ENCODE peak calls at places on chromosome 18, in seven cellular contexts. A, P, N, F, K, D and B are unnamed samples.

GRCh38 chr18:26721876-26722581 is 143.5 kb downstream of the AQP4 start:
- DNase-seq in N (no peak), F (no peak), A (no peak), K (no peak), D (no peak), P (no peak), B (peak)

GRCh38 chr18:77859634-77860033 is 610.0 kb downstream of the GALR1 start:
- DNase-seq in A (no peak), F (no peak), N (no peak), P (no peak), K (no peak), D (no peak), B (no peak)

GRCh38 chr18:55321268-55322175 is 266.5 kb downstream of the TCF4 start:
- DNase-seq in A (peak), N (peak), P (peak), K (no peak), D (peak), F (peak), B (peak)

GRCh38 chr18:78975282-78975681 is 4.3 kb upstream of the SALL3 start:
- DNase-seq in N (no peak), K (no peak), F (no peak), D (no peak), A (no peak), P (no peak), B (no peak)

GRCh38 chr18:10101293-10101701 is 187.5 kb downstream of the VAPA start:
- DNase-seq in D (no peak), P (peak), N (peak), A (peak), K (no peak), F (peak), B (no peak)

GRCh38 chr18:9405977-9406376 is 69.3 kb upstream of the RALBP1 start:
- DNase-seq in D (no peak), F (no peak), A (no peak), K (no peak), P (no peak), N (no peak), B (no peak)

GRCh38 chr18:54296017-54296416 is 26.7 kb downstream of the POLI start:
- DNase-seq in N (peak), K (no peak), A (no peak), F (no peak), P (peak), D (no peak), B (no peak)

GRCh38 chr18:27921904-27922541 is 254.9 kb downstream of the CDH2 start:
- DNase-seq in N (peak), P (peak), D (no peak), K (peak), F (no peak), A (peak), B (no peak)

GRCh38 chr18:23340661-23341060 is 112.4 kb upstream of the RIOK3 start:
- DNase-seq in D (no peak), P (peak), K (no peak), N (peak), A (no peak), F (no peak), B (no peak)

GRCh38 chr18:26621161-26622026 is 73.0 kb upstream of the KCTD1 start:
- DNase-seq in P (peak), D (no peak), F (peak), K (peak), N (peak), A (no peak), B (peak)

GRCh38 chr18:11246883-11247282 is 97.5 kb upstream of the PIEZO2 start:
- DNase-seq in A (no peak), F (no peak), K (no peak), D (no peak), N (no peak), P (no peak), B (no peak)

GRCh38 chr18:79522451-79523220 is 126.9 kb downstream of the NFATC1 start:
- DNase-seq in N (no peak), A (peak), D (peak), F (no peak), P (no peak), K (no peak), B (no peak)

GRCh38 chr18:43735570-43735969 is 458.3 kb upstream of the SYT4 start:
- DNase-seq in D (no peak), K (no peak), N (no peak), P (peak), F (no peak), A (no peak), B (no peak)

GRCh38 chr18:44802508-44802907 is 121.8 kb downstream of the SETBP1 start:
- DNase-seq in F (no peak), N (peak), A (no peak), P (peak), K (no peak), D (no peak), B (no peak)

GRCh38 chr18:10685484-10685883 is 159.7 kb downstream of the NAPG start:
- DNase-seq in A (peak), P (no peak), F (no peak), N (no peak), D (no peak), K (no peak), B (no peak)

GRCh38 chr18:57901819-57902600 is 98.9 kb upstream of the ATP8B1 start:
- DNase-seq in D (no peak), P (peak), F (no peak), A (no peak), N (peak), K (peak), B (no peak)

GRCh38 chr18:9825571-9826073 is 60.2 kb upstream of the TXNDC2 start:
- DNase-seq in P (peak), F (no peak), A (no peak), K (peak), D (no peak), N (peak), B (no peak)

GRCh38 chr18:58005885-58006523 is 38.0 kb upstream of the NEDD4L start:
- DNase-seq in P (peak), D (no peak), N (peak), K (no peak), A (no peak), F (no peak), B (no peak)

GRCh38 chr18:5770176-5770575 is 125.1 kb downstream of the TMEM200C start:
- DNase-seq in F (no peak), K (no peak), D (no peak), P (no peak), A (no peak), N (no peak), B (no peak)

GRCh38 chr18:69567813-69568488 is 167.3 kb downstream of the DOK6 start:
- DNase-seq in D (no peak), F (no peak), P (no peak), N (peak), K (peak), A (peak), B (no peak)

GRCh38 chr18:71018816-71019215 is 730.0 kb downstream of the SOCS6 start:
- DNase-seq in A (no peak), F (no peak), D (no peak), K (no peak), N (no peak), P (no peak), B (no peak)

GRCh38 chr18:57819671-57820460 is 16.8 kb upstream of the ATP8B1 start:
- DNase-seq in K (peak), D (peak), P (peak), A (no peak), F (peak), N (peak), B (no peak)

GRCh38 chr18:38450876-38451275 is 885.3 kb upstream of the CELF4 start:
- DNase-seq in K (no peak), N (no peak), D (no peak), P (no peak), F (no peak), A (no peak), B (no peak)

GRCh38 chr18:78527984-78528383 is 451.6 kb upstream of the SALL3 start:
- DNase-seq in A (no peak), D (no peak), N (no peak), F (no peak), K (no peak), P (no peak), B (no peak)

GRCh38 chr18:3747176-3747973 is 297.4 kb downstream of the TGIF1 start:
- DNase-seq in P (peak), D (no peak), K (no peak), N (peak), A (no peak), F (no peak), B (no peak)

GRCh38 chr18:23857756-23858155 is 156.8 kb upstream of the TTC39C start:
- DNase-seq in A (no peak), K (peak), D (peak), P (no peak), N (peak), F (peak), B (no peak)

GRCh38 chr18:36688020-36688965 is 140.5 kb downstream of the TPGS2 start:
- DNase-seq in D (peak), K (peak), N (peak), F (peak), P (peak), A (no peak), B (peak)

GRCh38 chr18:57353940-57354461 is 1.6 kb downstream of the ST8SIA3 start:
- DNase-seq in D (no peak), N (peak), P (peak), A (peak), K (peak), F (peak), B (peak)

GRCh38 chr18:22171263-22171838 is 2.0 kb downstream of the GATA6 start:
- DNase-seq in D (no peak), N (no peak), F (no peak), P (no peak), A (no peak), K (no peak), B (peak)

GRCh38 chr18:37258819-37259218 is 306.8 kb downstream of the CELF4 start:
- DNase-seq in N (no peak), D (no peak), P (no peak), F (no peak), A (peak), K (no peak), B (no peak)

GRCh38 chr18:24396082-24396623 is 1.5 kb downstream of the OSBPL1A start:
- DNase-seq in F (no peak), A (no peak), N (no peak), P (peak), D (no peak), K (no peak), B (no peak)

GRCh38 chr18:3194947-3195612 is 24.7 kb downstream of the MYOM1 start:
- DNase-seq in N (no peak), A (no peak), P (no peak), F (no peak), K (no peak), D (no peak), B (no peak)

GRCh38 chr18:9849407-9849961 is 36.3 kb upstream of the TXNDC2 start:
- DNase-seq in A (peak), D (no peak), F (peak), N (no peak), K (no peak), P (no peak), B (peak)

DNA sequence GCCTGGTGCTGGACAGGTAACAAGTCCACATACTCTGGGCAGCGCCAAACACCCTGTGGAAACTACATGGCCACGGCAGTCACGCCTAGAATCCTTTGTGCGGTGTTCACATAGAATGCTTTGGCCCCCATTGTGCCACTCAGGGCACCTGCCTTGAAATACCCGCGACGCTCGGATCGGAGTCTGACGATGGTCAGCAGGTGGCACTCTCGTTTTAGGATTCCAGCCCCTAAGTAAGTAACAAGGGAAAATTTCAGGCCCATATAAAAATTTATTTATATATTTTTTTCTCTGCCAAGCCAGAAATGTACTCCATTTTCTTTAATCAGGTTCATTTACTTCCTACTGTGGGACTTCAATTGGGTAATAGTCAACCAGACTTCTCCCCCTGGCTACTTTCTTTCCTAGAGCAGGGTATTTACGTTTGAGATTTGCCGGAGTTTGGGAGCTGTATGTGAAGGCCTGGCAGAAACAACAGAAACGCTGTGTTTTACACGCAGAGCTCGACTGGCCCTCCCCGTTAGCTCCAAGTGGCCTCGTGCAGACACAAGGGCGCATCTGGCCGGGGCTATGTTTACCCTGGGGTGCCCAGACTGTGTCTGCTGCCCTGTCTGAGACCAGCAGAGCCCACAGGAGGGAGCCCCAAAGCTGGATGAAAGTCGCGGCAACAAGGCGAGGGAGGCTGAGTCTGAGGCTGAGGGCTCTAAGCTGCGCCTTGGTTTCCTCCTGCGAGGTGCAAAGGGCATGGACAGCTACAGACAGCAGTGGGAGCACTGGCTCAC is 41.6 kb downstream of the LRRC30 start:
- DNase-seq in K (peak), D (peak), P (peak), N (peak), F (peak), A (peak), B (peak)
- TF ChIP-seq CTCF in K (peak), D (peak), P (peak), N (peak), F (peak), A (peak), B (peak)

DNA sequence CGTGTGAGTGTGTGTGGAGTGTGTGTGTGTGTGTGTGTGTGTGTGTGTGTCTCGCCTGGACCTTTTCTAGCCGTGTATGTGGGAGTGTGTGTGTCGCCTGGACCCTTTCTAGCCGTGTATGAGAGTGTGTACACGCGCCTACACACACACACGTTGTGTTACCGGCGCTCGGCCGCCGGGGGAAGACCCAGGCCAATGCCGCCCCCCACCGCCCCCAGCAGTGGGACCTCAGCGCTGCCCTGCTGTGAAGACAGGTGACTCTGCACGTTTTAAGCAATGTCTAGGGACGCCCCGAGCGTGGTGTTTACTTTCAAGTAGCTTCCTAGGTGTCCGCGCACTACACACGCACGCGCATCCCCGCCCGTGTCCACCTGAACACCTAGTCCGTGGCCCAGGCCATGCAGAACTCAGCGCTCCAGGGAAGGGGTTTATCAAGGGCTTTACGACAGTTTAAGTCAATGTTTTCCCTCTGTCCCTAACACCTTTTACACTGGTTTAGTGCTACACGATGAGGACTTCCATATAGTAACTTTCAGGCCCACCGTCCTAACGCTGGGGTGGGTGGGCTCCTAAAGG is 1.2 kb upstream of the BCL2 start:
- DNase-seq in P (peak), A (peak), N (peak), K (peak), F (peak), D (peak), B (peak)
- TF ChIP-seq CTCF in P (no peak), A (no peak), N (no peak), K (no peak), F (no peak), D (peak), B (no peak)

GRCh38 chr18:50647792-50648191 is 87.9 kb downstream of the MAPK4 start:
- DNase-seq in N (no peak), K (no peak), A (no peak), P (no peak), F (no peak), D (no peak), B (no peak)

GRCh38 chr18:50644146-50644545 is 84.3 kb downstream of the MAPK4 start:
- DNase-seq in N (no peak), D (no peak), F (peak), P (no peak), A (no peak), K (no peak), B (no peak)

GRCh38 chr18:50642439-50642838 is 82.6 kb downstream of the MAPK4 start:
- DNase-seq in P (no peak), A (no peak), F (no peak), K (no peak), N (no peak), D (no peak), B (no peak)

GRCh38 chr18:50647237-50647636 is 87.3 kb downstream of the MAPK4 start:
- DNase-seq in A (no peak), N (no peak), P (no peak), D (no peak), K (no peak), F (no peak), B (no peak)

GRCh38 chr18:50644807-50645206 is 84.9 kb downstream of the MAPK4 start:
- DNase-seq in A (no peak), D (no peak), F (no peak), P (no peak), N (no peak), K (peak), B (peak)
- TF ChIP-seq CTCF in A (peak), D (no peak), F (no peak), P (no peak), N (peak), K (peak), B (peak)

GRCh38 chr18:75244336-75244735 is 33.7 kb downstream of the TSHZ1 start:
- DNase-seq in K (peak), P (no peak), F (no peak), A (peak), N (no peak), D (no peak), B (no peak)
- TF ChIP-seq CTCF in K (peak), P (no peak), F (no peak), A (peak), N (no peak), D (no peak), B (no peak)

GRCh38 chr18:31942999-31943894 is at the start of gene TRAPPC8:
- DNase-seq in D (peak), A (peak), P (peak), N (peak), F (peak), K (peak), B (peak)
- TF ChIP-seq CTCF in D (peak), A (no peak), P (no peak), N (no peak), F (no peak), K (peak), B (no peak)

GRCh38 chr18:72544092-72544886 is at the start of gene CBLN2:
- DNase-seq in P (peak), D (no peak), N (peak), F (peak), K (peak), A (peak), B (peak)
- TF ChIP-seq CTCF in P (peak), D (peak), N (peak), F (peak), K (peak), A (peak), B (peak)

GRCh38 chr18:46297124-46297523 is 192.9 kb downstream of the HAUS1 start:
- DNase-seq in F (no peak), A (no peak), N (no peak), K (no peak), P (no peak), D (no peak), B (no peak)
- TF ChIP-seq CTCF in F (no peak), A (no peak), N (no peak), K (no peak), P (no peak), D (no peak), B (no peak)

GRCh38 chr18:76528477-76529432 is 33.7 kb upstream of the ZNF516 start:
- DNase-seq in K (peak), P (peak), A (peak), N (peak), F (peak), D (no peak), B (peak)
- TF ChIP-seq CTCF in K (no peak), P (no peak), A (no peak), N (no peak), F (no peak), D (no peak), B (no peak)